ENCODE peak calls at places on chromosomes 5 and 9, in nine cellular contexts. K is left lung, T is fibroblast of mammary gland, X is adrenal gland, Q is neural progenitor cell, L is WTC11, Y is body of pancreas, Z is endothelial cell, C is Calu3. H is an unnamed sample.

GRCh38 chr9:108562176-108562575 is 293.6 kb downstream of the ACTL7B start:
- DNase-seq in L (no peak), Q (no peak), X (no peak), Z (no peak), K (no peak), T (no peak), C (no peak), Y (no peak), H (peak)

GRCh38 chr5:157306690-157307089 is 40.8 kb downstream of the CYFIP2 start:
- DNase-seq in L (no peak), Q (no peak), C (no peak), K (no peak), Z (no peak), T (no peak), X (no peak), Y (no peak), H (no peak)

GRCh38 chr5:33788922-33789321 is 102.9 kb downstream of the ADAMTS12 start:
- DNase-seq in C (no peak), Z (no peak), K (no peak), X (no peak), Q (no peak), T (peak), L (no peak), Y (no peak), H (peak)

GRCh38 chr5:173454381-173454763 is 126.2 kb upstream of the STC2 start:
- DNase-seq in C (no peak), Y (no peak), T (peak), Z (no peak), X (peak), K (no peak), Q (no peak), L (no peak), H (peak)

GRCh38 chr9:7974335-7975005 is 174.9 kb upstream of the DMAC1 start:
- DNase-seq in K (no peak), X (no peak), Z (no peak), C (no peak), T (no peak), Q (no peak), Y (peak), L (no peak), H (no peak)

GRCh38 chr5:143030349-143030748 is 260.2 kb downstream of the ARHGAP26 start:
- DNase-seq in L (no peak), X (no peak), Q (no peak), Z (no peak), K (no peak), Y (no peak), T (no peak), C (no peak), H (no peak)

GRCh38 chr5:72347801-72348305 is 27.7 kb downstream of the PTCD2 start:
- DNase-seq in Z (no peak), X (no peak), K (no peak), Y (no peak), L (no peak), T (peak), Q (no peak), C (no peak), H (peak)

GRCh38 chr9:22622823-22623222 is 176.2 kb downstream of the DMRTA1 start:
- DNase-seq in X (no peak), Y (no peak), K (no peak), Z (no peak), T (peak), Q (no peak), L (no peak), C (no peak), H (no peak)

GRCh38 chr5:317086-317811 is 4.3 kb upstream of the AHRR start:
- DNase-seq in L (peak), X (peak), Z (peak), T (peak), Q (peak), Y (no peak), C (peak), K (no peak), H (peak)

GRCh38 chr5:73985145-73985544 is 359.1 kb downstream of the ARHGEF28 start:
- DNase-seq in X (no peak), Q (peak), Z (peak), T (peak), C (peak), Y (peak), L (no peak), K (no peak), H (peak)

GRCh38 chr9:15182755-15183154 is 124.3 kb downstream of the TTC39B start:
- DNase-seq in L (no peak), T (no peak), K (no peak), C (no peak), Y (no peak), Q (no peak), Z (no peak), X (no peak), H (no peak)

GRCh38 chr5:94746731-94747124 is 128.3 kb downstream of the SLF1 start:
- DNase-seq in X (no peak), Y (no peak), Z (no peak), K (no peak), Q (no peak), T (peak), C (no peak), L (no peak), H (peak)

GRCh38 chr5:159324097-159324760 is 6.1 kb downstream of the IL12B start:
- DNase-seq in T (peak), K (no peak), L (no peak), Y (no peak), X (no peak), C (no peak), Q (no peak), Z (no peak), H (peak)

GRCh38 chr9:123928471-123929176 is 1.3 kb downstream of the DENND1A start:
- DNase-seq in C (no peak), T (peak), L (no peak), X (no peak), Z (no peak), Q (no peak), K (no peak), Y (no peak), H (peak)

GRCh38 chr5:108409781-108410180 is 27.9 kb upstream of the FBXL17 start:
- DNase-seq in Y (no peak), Z (no peak), K (no peak), L (no peak), T (no peak), Q (peak), C (no peak), X (no peak), H (no peak)

GRCh38 chr9:28839778-28840430 is 1266.6 kb upstream of the C9orf72 start:
- DNase-seq in K (no peak), Z (no peak), T (no peak), Y (no peak), Q (no peak), L (no peak), C (no peak), X (no peak), H (no peak)

GRCh38 chr9:91697201-91697600 is 252.8 kb downstream of the ROR2 start:
- DNase-seq in C (no peak), T (no peak), K (no peak), L (no peak), Z (no peak), Y (no peak), X (no peak), Q (no peak), H (no peak)

GRCh38 chr9:98867109-98867433 is 59.6 kb downstream of the GALNT12 start:
- DNase-seq in Z (no peak), L (no peak), K (no peak), Y (no peak), C (no peak), X (peak), T (no peak), Q (no peak), H (no peak)

GRCh38 chr5:54440456-54440893 is 15.0 kb upstream of the HSPB3 start:
- DNase-seq in K (no peak), Y (no peak), T (no peak), C (no peak), L (no peak), Q (no peak), Z (no peak), X (no peak), H (no peak)

GRCh38 chr9:38008168-38009034 is 60.6 kb downstream of the SHB start:
- DNase-seq in K (peak), Y (peak), L (peak), Q (no peak), Z (peak), C (peak), X (no peak), T (peak), H (peak)

GRCh38 chr5:160470437-160471341 is 49.0 kb downstream of the PTTG1 start:
- DNase-seq in K (no peak), Q (no peak), L (no peak), Y (peak), Z (no peak), T (peak), X (peak), C (peak), H (peak)

GRCh38 chr9:91930475-91930874 is 19.6 kb downstream of the ROR2 start:
- DNase-seq in T (peak), Y (no peak), Q (no peak), X (no peak), L (no peak), K (no peak), C (no peak), Z (no peak), H (peak)

GRCh38 chr5:141934099-141934844 is 10.6 kb downstream of the DELE1 start:
- DNase-seq in X (no peak), Z (no peak), C (no peak), T (no peak), Q (no peak), L (no peak), Y (peak), K (no peak), H (no peak)

GRCh38 chr5:113246371-113246870 is 188.4 kb downstream of the TSSK1B start:
- DNase-seq in K (no peak), T (peak), Q (no peak), X (no peak), Y (peak), Z (no peak), C (no peak), L (no peak), H (peak)

GRCh38 chr5:77101298-77101697 is 14.2 kb upstream of the ZBED3 start:
- DNase-seq in Y (no peak), L (no peak), K (no peak), Q (no peak), X (no peak), T (peak), C (no peak), Z (no peak), H (peak)

GRCh38 chr5:172004824-172005237 is 1.6 kb downstream of the FBXW11 start:
- DNase-seq in Y (no peak), Z (no peak), L (no peak), Q (no peak), T (peak), C (no peak), K (no peak), X (no peak), H (peak)

GRCh38 chr5:172005708-172006377 is 595 bp downstream of the FBXW11 start:
- DNase-seq in Z (peak), Q (peak), C (peak), Y (peak), X (peak), T (no peak), L (peak), K (no peak), H (peak)

GRCh38 chr5:172007795-172008465 is 1.5 kb upstream of the FBXW11 start:
- DNase-seq in X (peak), L (no peak), Z (no peak), C (no peak), T (peak), Y (no peak), Q (no peak), K (no peak), H (peak)

GRCh38 chr5:172007153-172007794 is 836 bp upstream of the FBXW11 start:
- DNase-seq in L (no peak), Q (peak), Y (no peak), Z (no peak), C (no peak), K (no peak), X (no peak), T (peak), H (peak)

DNA sequence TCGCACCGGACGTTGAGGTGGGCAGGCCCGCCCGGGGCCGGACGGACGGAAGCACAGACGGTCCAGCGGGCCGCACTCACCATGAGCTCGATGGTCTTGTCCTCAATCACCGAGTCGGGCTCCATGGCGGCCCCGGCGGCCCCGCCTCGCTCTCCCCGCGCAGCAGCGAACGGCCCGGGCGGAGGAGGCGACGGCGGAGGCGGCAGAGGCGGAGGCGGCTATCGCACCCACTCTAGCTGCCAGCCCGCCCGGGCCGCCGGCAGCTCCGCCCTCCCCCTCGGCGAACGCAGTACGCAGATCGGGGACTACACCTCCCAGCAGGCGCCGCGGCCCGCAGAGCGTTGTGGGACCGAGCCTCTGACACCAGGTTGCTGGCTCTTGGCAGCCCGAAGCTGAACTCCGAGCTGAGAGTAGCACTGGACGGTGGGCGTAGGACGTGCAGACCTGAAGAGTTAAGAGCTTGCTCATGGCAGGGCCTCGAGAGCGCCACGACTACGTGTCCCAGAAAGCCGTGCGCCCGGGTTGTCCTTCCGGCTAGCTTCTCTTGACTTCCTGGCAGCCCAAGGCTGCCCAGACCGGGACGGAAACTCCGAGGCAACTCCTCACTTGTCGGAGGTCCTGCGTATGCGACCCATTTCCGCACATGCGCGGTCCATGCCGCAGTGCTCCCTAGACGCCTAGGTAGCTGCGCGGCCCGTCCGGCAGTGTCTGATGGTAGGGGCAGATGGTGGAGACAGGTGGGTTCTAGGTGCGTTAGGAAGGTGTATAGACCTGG is at the start of gene FBXW11:
- DNase-seq in Z (peak), Q (peak), C (peak), X (peak), Y (peak), T (peak), K (peak), L (peak), H (peak)
- TF ChIP-seq CTCF in Z (no peak), Q (no peak), C (no peak), X (no peak), Y (no peak), T (no peak), K (no peak), L (no peak), H (no peak)

DNA sequence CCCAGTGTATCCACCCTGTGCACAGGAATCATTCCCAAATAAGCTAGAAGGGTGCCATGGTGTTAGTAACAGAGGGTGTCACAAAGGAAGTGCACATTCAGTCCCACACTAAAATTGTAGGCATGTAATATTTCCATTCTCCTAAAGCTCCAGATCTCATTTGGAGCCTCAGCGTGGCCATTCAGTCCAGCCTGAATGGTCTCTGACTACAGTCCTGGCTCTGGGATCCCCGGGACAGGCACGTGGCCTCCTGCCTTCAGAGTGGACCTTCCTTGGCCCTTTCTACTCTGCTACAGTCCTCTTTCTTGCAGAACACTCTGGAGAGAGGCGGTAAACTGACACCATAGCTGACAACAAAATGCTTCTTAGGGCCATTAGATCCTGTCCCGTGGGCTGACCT is 243.9 kb downstream of the IRX2 start:
- DNase-seq in L (no peak), Y (no peak), K (no peak), X (no peak), T (no peak), Z (no peak), C (no peak), Q (no peak), H (no peak)
- TF ChIP-seq CTCF in L (no peak), Y (no peak), K (no peak), X (no peak), T (no peak), Z (no peak), C (no peak), Q (no peak), H (no peak)

GRCh38 chr9:79428422-79428821 is 143.3 kb upstream of the TLE4 start:
- DNase-seq in X (no peak), Q (no peak), Z (no peak), K (no peak), L (no peak), T (no peak), Y (no peak), C (no peak), H (no peak)

GRCh38 chr9:79431019-79431679 is 140.6 kb upstream of the TLE4 start:
- DNase-seq in L (no peak), Q (no peak), Y (no peak), Z (no peak), C (no peak), T (no peak), X (no peak), K (no peak), H (no peak)

GRCh38 chr9:79430599-79430998 is 141.2 kb upstream of the TLE4 start:
- DNase-seq in X (no peak), Y (peak), C (no peak), Q (no peak), K (no peak), L (no peak), T (no peak), Z (no peak), H (no peak)

GRCh38 chr9:79432485-79432884 is 139.3 kb upstream of the TLE4 start:
- DNase-seq in L (no peak), Z (no peak), Y (no peak), X (no peak), T (no peak), K (no peak), C (no peak), Q (no peak), H (no peak)
- TF ChIP-seq CTCF in L (no peak), Z (peak), Y (no peak), X (no peak), T (no peak), K (no peak), C (no peak), Q (peak), H (no peak)

DNA sequence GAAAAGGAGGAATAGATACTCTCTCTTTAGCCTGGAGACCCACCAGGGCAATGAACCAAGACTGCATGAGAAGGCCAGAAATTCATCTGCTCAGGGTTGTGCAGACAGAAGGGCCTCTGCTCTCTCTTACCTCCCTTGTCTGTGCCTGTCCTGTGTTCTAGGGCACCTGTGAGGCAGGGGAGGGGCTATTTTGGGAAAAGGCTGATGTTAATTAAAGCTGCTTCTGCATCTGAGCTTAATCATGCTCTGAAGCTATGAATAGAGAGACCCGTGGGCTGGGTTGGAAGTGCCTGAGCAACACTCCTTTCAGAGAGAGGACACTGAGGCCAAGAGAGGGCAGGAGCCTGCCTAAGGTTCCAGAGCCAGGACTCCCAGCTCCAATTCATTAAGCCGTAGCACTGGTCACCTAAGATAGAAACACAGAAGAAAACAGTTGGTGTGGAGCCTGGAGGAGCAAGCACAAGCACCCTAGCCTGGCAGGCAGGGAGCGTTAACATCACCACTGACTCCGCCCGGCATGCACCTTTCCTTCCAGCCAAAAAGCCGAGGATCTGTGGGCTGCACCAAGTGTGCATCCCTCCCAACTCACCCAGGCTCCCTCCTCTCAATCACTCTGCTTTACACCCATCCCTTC is 31.4 kb upstream of the STING1 start:
- DNase-seq in C (no peak), X (no peak), Q (no peak), Z (no peak), T (no peak), K (no peak), Y (no peak), L (no peak), H (no peak)
- TF ChIP-seq CTCF in C (no peak), X (no peak), Q (no peak), Z (peak), T (no peak), K (peak), Y (no peak), L (no peak), H (no peak)

GRCh38 chr5:30413540-30413939 is 779.9 kb upstream of the CDH6 start:
- DNase-seq in Z (no peak), X (no peak), Y (no peak), Q (no peak), K (no peak), T (no peak), C (no peak), L (no peak), H (no peak)
- TF ChIP-seq CTCF in Z (no peak), X (no peak), Y (no peak), Q (peak), K (no peak), T (no peak), C (no peak), L (no peak), H (no peak)

GRCh38 chr5:87110721-87111120 is 157.0 kb upstream of the RASA1 start:
- DNase-seq in X (no peak), Z (no peak), C (no peak), T (peak), Q (no peak), Y (no peak), L (no peak), K (no peak), H (no peak)
- TF ChIP-seq CTCF in X (no peak), Z (no peak), C (no peak), T (no peak), Q (no peak), Y (no peak), L (no peak), K (no peak), H (no peak)

GRCh38 chr5:121887727-121888126 is 36.0 kb downstream of the FTMT start:
- DNase-seq in T (no peak), L (no peak), X (no peak), K (no peak), Y (no peak), C (no peak), Q (no peak), Z (no peak), H (no peak)

GRCh38 chr5:121885630-121886029 is 33.9 kb downstream of the FTMT start:
- DNase-seq in L (no peak), K (no peak), Y (no peak), Z (no peak), Q (no peak), X (no peak), C (no peak), T (no peak), H (no peak)

DNA sequence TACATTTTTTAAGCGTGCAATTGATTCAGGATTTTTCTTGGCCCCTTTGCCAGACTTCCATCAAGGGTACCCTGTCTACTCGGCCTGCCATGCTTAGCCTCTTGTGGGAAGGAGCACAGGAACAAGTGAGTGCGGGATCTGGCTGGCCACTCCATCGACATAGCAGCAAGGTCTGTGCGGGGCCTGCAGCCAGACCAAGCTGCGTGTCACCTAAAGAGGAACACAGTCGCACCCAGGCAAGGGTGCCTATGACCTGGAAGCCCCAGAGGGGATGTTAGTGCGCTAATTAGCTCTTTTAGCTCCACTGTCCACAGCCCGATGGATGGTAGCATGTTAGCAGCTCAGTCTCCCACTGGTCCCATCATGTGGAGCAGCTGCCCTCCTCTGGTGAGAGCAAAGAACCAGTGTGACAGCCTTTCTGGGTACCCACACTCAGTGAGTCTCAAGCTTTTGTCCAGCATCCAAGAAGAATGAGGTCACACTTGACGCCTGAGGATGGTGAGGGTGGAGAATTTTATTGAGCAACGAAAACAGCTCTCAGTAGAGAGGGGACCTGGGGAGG is 38.7 kb downstream of the FTMT start:
- DNase-seq in L (peak), Q (peak), Y (no peak), Z (no peak), C (no peak), X (no peak), T (no peak), K (no peak), H (no peak)
- TF ChIP-seq CTCF in L (no peak), Q (peak), Y (no peak), Z (no peak), C (no peak), X (no peak), T (no peak), K (no peak), H (no peak)

H was measured in cardiac fibroblast.